ENCODE peak calls at places on chromosomes 12 and 14, in ten cellular contexts. A is fibroblast of pulmonary artery; X is uterus; N is dorsolateral prefrontal cortex; O is MM.1S; F is cardiac muscle cell; G is GM23338; C is CD8-positive, alpha-beta T cell; E is astrocyte of the spinal cord; J is mammary epithelial cell. L is an unnamed sample.

GRCh38 chr12:27525373-27525772 is 1.4 kb downstream of the PPFIBP1 start:
- DNase-seq in A (peak; percentile 93), X (peak; percentile 51), N (no peak), O (no peak), F (no peak), G (peak; percentile 85), C (no peak), E (peak; percentile 82), J (peak; percentile 83), L (no peak)

GRCh38 chr12:89278169-89278568 is 74.1 kb downstream of the DUSP6 start:
- DNase-seq in A (no peak), X (no peak), N (no peak), O (no peak), F (no peak), G (peak; percentile 22), C (no peak), E (no peak), J (no peak), L (no peak)

GRCh38 chr14:75252254-75252837 is 26.3 kb upstream of the FOS start:
- DNase-seq in A (no peak), X (no peak), N (no peak), O (no peak), F (no peak), G (no peak), C (no peak), E (no peak), J (peak; percentile 63), L (no peak)

GRCh38 chr12:113439606-113440030 is 17.4 kb downstream of the SDSL start:
- DNase-seq in A (peak; percentile 50), X (no peak), N (peak; percentile 48), O (no peak), F (peak; percentile 83), G (peak; percentile 95), C (no peak), E (peak; percentile 27), J (no peak), L (no peak)

GRCh38 chr12:94690199-94690695 is 39.9 kb upstream of the TMCC3 start:
- DNase-seq in A (peak; percentile 78), X (no peak), N (no peak), O (no peak), F (no peak), G (no peak), C (no peak), E (no peak), J (no peak), L (no peak)

GRCh38 chr14:59301354-59301753 is 112.9 kb downstream of the DAAM1 start:
- DNase-seq in A (no peak), X (no peak), N (peak; percentile 29), O (peak; percentile 73), F (no peak), G (no peak), C (no peak), E (no peak), J (no peak), L (no peak)

GRCh38 chr12:94779520-94779919 is 129.2 kb upstream of the TMCC3 start:
- DNase-seq in A (peak; percentile 65), X (no peak), N (no peak), O (no peak), F (no peak), G (no peak), C (no peak), E (peak; percentile 96), J (peak; percentile 68), L (no peak)

GRCh38 chr14:99191663-99192621 is 80.1 kb downstream of the BCL11B start:
- DNase-seq in A (peak; percentile 71), X (peak; percentile 35), N (peak; percentile 48), O (peak; percentile 19), F (no peak), G (no peak), C (no peak), E (peak; percentile 78), J (peak; percentile 51), L (peak; percentile 54)

GRCh38 chr14:66401447-66402095 is 84.6 kb upstream of the CCDC196 start:
- DNase-seq in A (peak; percentile 36), X (no peak), N (no peak), O (peak; percentile 6), F (no peak), G (no peak), C (no peak), E (peak; percentile 3), J (peak; percentile 33), L (no peak)

DNA sequence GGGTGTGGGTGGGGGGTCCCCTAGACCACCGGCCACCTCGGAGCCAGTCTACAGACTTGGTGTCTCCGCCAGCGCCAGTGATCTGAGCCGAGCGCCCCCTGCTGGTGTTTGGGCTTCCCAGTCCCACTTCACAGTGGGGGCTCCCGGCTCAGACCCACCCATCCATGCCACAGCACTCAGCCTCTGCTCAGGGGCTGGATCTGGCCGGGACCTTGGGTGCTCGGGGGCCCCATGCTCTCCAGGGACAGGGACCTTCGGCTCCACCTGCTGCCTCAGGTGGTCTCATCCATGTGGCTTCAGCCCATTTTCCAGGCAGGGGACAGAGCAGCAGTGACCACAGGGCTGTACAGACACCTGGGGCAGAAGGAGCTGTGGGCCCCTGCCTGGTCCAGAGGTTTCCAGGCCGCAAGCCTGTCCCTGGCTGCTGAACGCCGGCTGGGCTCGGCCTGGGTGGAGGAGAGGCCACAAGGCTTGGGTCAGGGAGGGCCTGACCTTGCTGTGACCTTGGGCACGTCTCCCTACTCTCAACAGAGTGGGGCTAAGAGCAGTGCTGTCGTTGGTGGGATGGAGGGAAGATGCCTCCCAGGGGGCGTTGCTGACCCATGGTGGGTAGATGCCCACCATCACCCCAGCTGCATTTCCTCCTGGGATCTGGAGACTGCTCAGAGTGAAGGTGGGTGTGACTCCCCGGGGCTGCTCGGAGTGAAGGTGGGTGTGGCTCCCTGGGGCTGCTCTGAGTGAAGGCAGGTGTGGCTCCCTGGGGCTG is 86.3 kb downstream of the KIF26A start:
- DNase-seq in A (no peak), X (no peak), N (no peak), O (no peak), F (peak; percentile 32), G (peak; percentile 77), C (no peak), E (no peak), J (no peak), L (no peak)
- H3K4me3 ChIP-seq in A (no peak overlapping the region), X (no peak overlapping the region), N (no peak overlapping the region), O (no peak overlapping the region), F (no peak overlapping the region), G (no peak overlapping the region), C (no peak overlapping the region), E (no peak overlapping the region), J (no peak overlapping the region), L (no peak overlapping the region)

DNA sequence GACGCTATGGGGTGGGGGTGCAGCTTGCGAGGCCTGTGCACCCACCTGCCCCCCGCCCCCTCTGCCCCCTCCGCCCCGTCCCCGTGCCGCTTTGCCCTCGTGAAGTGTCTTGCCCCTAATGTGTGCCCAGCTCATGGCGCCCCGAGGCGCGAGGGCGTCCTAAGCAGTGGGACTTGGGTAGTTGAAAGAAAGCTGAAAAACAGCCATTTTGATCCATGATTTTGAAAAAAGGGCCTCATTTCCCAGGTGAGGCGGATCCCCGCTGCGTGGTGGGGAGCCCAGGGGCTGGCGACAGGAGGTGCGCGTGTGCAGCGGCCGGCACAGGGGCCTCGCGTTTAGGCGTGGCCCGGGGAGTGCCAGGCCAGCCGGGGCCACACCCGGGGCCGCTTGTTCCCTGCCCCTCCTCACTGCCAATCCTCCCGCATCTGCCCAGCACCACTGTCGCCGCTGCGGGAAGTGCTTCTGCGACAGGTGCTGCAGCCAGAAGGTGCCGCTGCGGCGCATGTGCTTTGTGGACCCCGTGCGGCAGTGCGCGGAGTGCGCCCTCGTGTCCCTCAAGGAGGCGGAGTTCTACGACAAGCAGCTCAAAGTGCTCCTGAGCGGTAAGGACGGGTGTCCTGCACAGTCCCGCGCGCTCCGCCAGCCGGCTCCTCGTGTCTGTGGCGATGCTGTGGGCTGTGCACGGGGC is 11.8 kb downstream of the ZFYVE21 start:
- DNase-seq in A (no peak), X (no peak), N (peak; percentile 52), O (no peak), F (no peak), G (peak; percentile 85), C (no peak), E (no peak), J (no peak), L (no peak)
- TF ChIP-seq CTCF in A (no peak), X (no peak), N (no peak), O (no peak), F (no peak), G (peak; percentile 64), C (no peak), E (no peak), J (no peak), L (no peak)

GRCh38 chr12:2959194-2959507 is at the start of gene TEAD4:
- DNase-seq in A (peak; percentile 79), X (peak; percentile 50), N (no peak), O (peak; percentile 27), F (peak; percentile 93), G (peak; percentile 97), C (no peak), E (peak; percentile 74), J (peak; percentile 75), L (peak; percentile 58)

GRCh38 chr12:2959508-2960431 is 573 bp downstream of the TEAD4 start:
- DNase-seq in A (peak; percentile 63), X (peak; percentile 61), N (no peak), O (peak; percentile 27), F (peak; percentile 63), G (peak; percentile 49), C (no peak), E (peak; percentile 62), J (peak; percentile 60), L (peak; percentile 86)

GRCh38 chr12:2958432-2959193 is 584 bp upstream of the TEAD4 start:
- DNase-seq in A (peak; percentile 65), X (peak; percentile 33), N (no peak), O (peak; percentile 19), F (peak; percentile 75), G (peak; percentile 61), C (no peak), E (peak; percentile 71), J (peak; percentile 84), L (peak; percentile 61)

GRCh38 chr12:2955888-2956287 is 3.3 kb upstream of the TEAD4 start:
- DNase-seq in A (no peak), X (no peak), N (no peak), O (no peak), F (no peak), G (no peak), C (no peak), E (no peak), J (no peak), L (no peak)

DNA sequence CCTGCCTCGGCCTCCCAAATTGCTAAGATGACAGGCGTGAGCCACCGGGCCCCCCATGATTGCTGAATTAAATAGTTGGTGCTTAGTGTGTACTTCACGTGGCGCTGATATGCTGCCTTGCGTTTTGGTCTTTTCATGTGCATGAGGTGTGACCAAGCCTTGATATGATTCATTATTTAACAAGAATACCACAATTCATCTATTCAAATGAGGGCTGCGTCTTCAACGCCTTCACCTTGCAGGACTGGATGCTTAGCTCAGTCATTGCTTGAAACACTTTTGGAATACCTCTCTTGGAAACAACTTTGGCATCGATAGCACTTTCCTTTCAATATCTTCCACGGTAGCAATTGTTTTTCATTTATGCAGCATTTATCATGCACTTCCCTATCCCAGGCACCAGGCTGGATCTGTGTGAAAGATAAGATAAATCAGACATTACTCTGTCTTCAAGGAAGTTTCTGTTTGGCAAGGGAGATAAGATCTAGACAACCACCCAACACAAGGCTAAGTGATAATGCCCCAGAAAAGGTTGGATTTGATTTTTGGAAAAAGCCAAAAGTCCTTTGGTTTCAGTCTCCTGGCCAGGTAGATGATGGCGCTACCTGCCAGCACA is 1.3 kb upstream of the TEAD4 start:
- DNase-seq in A (no peak), X (no peak), N (no peak), O (no peak), F (no peak), G (no peak), C (no peak), E (peak; percentile 17), J (peak; percentile 8), L (no peak)
- H3K4me3 ChIP-seq in A (peak overlapping the region; percentile 63), X (no peak overlapping the region), N (peak overlapping the region; percentile 57), O (peak overlapping the region; percentile 38), F (peak overlapping the region; percentile 65), G (peak overlapping the region; percentile 85), C (no peak overlapping the region), E (peak overlapping the region; percentile 58), J (peak overlapping the region; percentile 71), L (peak overlapping the region; percentile 60)

GRCh38 chr14:69346710-69347109 is 51.4 kb downstream of the ERH start:
- DNase-seq in A (peak; percentile 22), X (no peak), N (no peak), O (no peak), F (peak; percentile 67), G (peak; percentile 92), C (no peak), E (no peak), J (no peak), L (no peak)
- TF ChIP-seq CTCF in A (peak; percentile 71), X (no peak), N (peak; percentile 32), O (peak; percentile 38), F (peak; percentile 82), G (peak; percentile 92), C (no peak), E (peak; percentile 82), J (peak; percentile 39), L (peak; percentile 60)

L was measured in heart left ventricle.